ENCODE peak calls at places on chromosome 2, in five cellular contexts. X is amniotic stem cell, S is A172, D is GM13976, C is neural progenitor cell. L is an unnamed sample.

GRCh38 chr2:238496756-238497609 is 70.3 kb downstream of the ASB1 start:
- DNase-seq in X (no peak), S (no peak), D (no peak), C (no peak), L (no peak)

GRCh38 chr2:201228271-201228911 is 31.9 kb upstream of the CASP8 start:
- DNase-seq in X (no peak), S (peak), D (no peak), C (no peak), L (no peak)

GRCh38 chr2:1754461-1755170 is 10.3 kb upstream of the PXDN start:
- DNase-seq in X (no peak), S (no peak), D (no peak), C (no peak), L (no peak)

GRCh38 chr2:34241905-34242740 is 643.0 kb upstream of the FAM98A start:
- DNase-seq in X (no peak), S (no peak), D (no peak), C (peak), L (no peak)

GRCh38 chr2:196066794-196067382 is 1.7 kb downstream of the DNAH7 start:
- DNase-seq in X (no peak), S (peak), D (peak), C (peak), L (peak)

GRCh38 chr2:36451512-36451911 is 95.9 kb downstream of the CRIM1 start:
- DNase-seq in X (no peak), S (peak), D (no peak), C (no peak), L (no peak)

GRCh38 chr2:203544402-203544801 is 9.3 kb upstream of the RAPH1 start:
- DNase-seq in X (no peak), S (no peak), D (no peak), C (no peak), L (no peak)

GRCh38 chr2:70041666-70042065 is 45.6 kb upstream of the PCBP1 start:
- DNase-seq in X (no peak), S (peak), D (no peak), C (no peak), L (no peak)

GRCh38 chr2:46451131-46451711 is 28.1 kb upstream of the TMEM247 start:
- DNase-seq in X (no peak), S (no peak), D (no peak), C (no peak), L (no peak)

GRCh38 chr2:138716183-138716582 is 64.0 kb downstream of the NXPH2 start:
- DNase-seq in X (no peak), S (no peak), D (peak), C (no peak), L (peak)

GRCh38 chr2:181892795-181893435 is 1.4 kb downstream of the ITPRID2 start:
- DNase-seq in X (no peak), S (peak), D (no peak), C (no peak), L (no peak)

GRCh38 chr2:106011993-106012392 is 182.1 kb downstream of the UXS1 start:
- DNase-seq in X (no peak), S (no peak), D (no peak), C (no peak), L (no peak)

GRCh38 chr2:142234701-142235100 is 103.9 kb upstream of the LRP1B start:
- DNase-seq in X (no peak), S (no peak), D (no peak), C (no peak), L (no peak)

GRCh38 chr2:5479265-5479928 is 212.8 kb upstream of the SOX11 start:
- DNase-seq in X (no peak), S (peak), D (no peak), C (peak), L (no peak)

GRCh38 chr2:23486676-23487075 is 101.7 kb downstream of the KLHL29 start:
- DNase-seq in X (no peak), S (no peak), D (no peak), C (no peak), L (no peak)

GRCh38 chr2:71602581-71602980 is 149.2 kb downstream of the DYSF start:
- DNase-seq in X (no peak), S (no peak), D (no peak), C (no peak), L (no peak)

GRCh38 chr2:8514748-8515389 is 167.0 kb upstream of the ID2 start:
- DNase-seq in X (no peak), S (no peak), D (peak), C (no peak), L (peak)

GRCh38 chr2:109284816-109285215 is 155.8 kb downstream of the SH3RF3 start:
- DNase-seq in X (no peak), S (peak), D (no peak), C (no peak), L (no peak)

L was measured in GM12865.